ENCODE peak calls at places on chromosomes 3 and 15, in four cellular contexts. X, N, V and Q are unnamed samples.

GRCh38 chr15:23823508-23823907 is 136.4 kb upstream of the NDN start:
- DNase-seq in X (peak; percentile 6), N (peak; percentile 76), V (no peak), Q (peak; percentile 23)

GRCh38 chr3:138356666-138357409 is 8.5 kb downstream of the MRAS start:
- DNase-seq in X (no peak), N (no peak), V (no peak), Q (no peak)

GRCh38 chr3:151276038-151277027 is 2.0 kb downstream of the P2RY14 start:
- DNase-seq in X (no peak), N (no peak), V (peak; percentile 8), Q (no peak)

GRCh38 chr3:185473290-185473815 is 25.5 kb downstream of the TMEM41A start:
- DNase-seq in X (no peak), N (no peak), V (no peak), Q (no peak)

GRCh38 chr3:160370987-160371857 is 27.8 kb downstream of the IFT80 start:
- DNase-seq in X (no peak), N (no peak), V (no peak), Q (no peak)

GRCh38 chr3:158792709-158793108 is 9.1 kb upstream of the MFSD1 start:
- DNase-seq in X (no peak), N (no peak), V (no peak), Q (no peak)

GRCh38 chr3:48187579-48188265 is 495 bp downstream of the CDC25A start:
- DNase-seq in X (peak; percentile 34), N (peak; percentile 59), V (peak; percentile 90), Q (no peak)

GRCh38 chr15:78308422-78309021 is 9.1 kb upstream of the SKIC8 start:
- DNase-seq in X (peak; percentile 90), N (peak; percentile 94), V (peak; percentile 74), Q (no peak)

GRCh38 chr15:84844964-84845363 is 27.8 kb downstream of the ALPK3 start:
- DNase-seq in X (no peak), N (no peak), V (no peak), Q (no peak)

GRCh38 chr15:69854521-69855171 is 243.1 kb downstream of the TLE3 start:
- DNase-seq in X (no peak), N (no peak), V (no peak), Q (no peak)

GRCh38 chr3:171646357-171647133 is 163.7 kb downstream of the PLD1 start:
- DNase-seq in X (peak; percentile 33), N (no peak), V (peak; percentile 18), Q (no peak)

GRCh38 chr3:76565496-76566210 is 474.2 kb upstream of the ROBO2 start:
- DNase-seq in X (no peak), N (no peak), V (no peak), Q (no peak)

GRCh38 chr15:25175789-25176615 is 221.2 kb downstream of the SNRPN start:
- DNase-seq in X (no peak), N (no peak), V (no peak), Q (no peak)

GRCh38 chr3:152508705-152509104 is 240.0 kb downstream of the MBNL1 start:
- DNase-seq in X (no peak), N (no peak), V (peak; percentile 5), Q (no peak)

GRCh38 chr15:100309984-100310291 is 31.8 kb downstream of the ADAMTS17 start:
- DNase-seq in X (no peak), N (no peak), V (no peak), Q (no peak)

GRCh38 chr3:133440652-133441051 is 40.8 kb downstream of the BFSP2 start:
- DNase-seq in X (no peak), N (no peak), V (no peak), Q (no peak)

GRCh38 chr3:142888099-142888483 is 792 bp downstream of the PCOLCE2 start:
- DNase-seq in X (peak; percentile 84), N (no peak), V (no peak), Q (no peak)

GRCh38 chr3:149638401-149639092 is 19.3 kb downstream of the WWTR1 start:
- DNase-seq in X (no peak), N (no peak), V (no peak), Q (no peak)

GRCh38 chr3:22475665-22476064 is 724.7 kb upstream of the ZNF385D start:
- DNase-seq in X (no peak), N (no peak), V (no peak), Q (no peak)

GRCh38 chr3:190709351-190709773 is 153.1 kb downstream of the GMNC start:
- DNase-seq in X (no peak), N (no peak), V (no peak), Q (no peak)

GRCh38 chr15:32927124-32927523 is 209.3 kb downstream of the GREM1 start:
- DNase-seq in X (no peak), N (no peak), V (no peak), Q (no peak)

GRCh38 chr3:142022381-142022780 is 127.0 kb downstream of the TFDP2 start:
- DNase-seq in X (no peak), N (no peak), V (peak; percentile 79), Q (no peak)

GRCh38 chr3:153768559-153769469 is 352.4 kb upstream of the ARHGEF26 start:
- DNase-seq in X (peak; percentile 65), N (peak; percentile 59), V (peak; percentile 84), Q (peak; percentile 54)

GRCh38 chr15:97081666-97082226 is 751.2 kb downstream of the NR2F2 start:
- DNase-seq in X (no peak), N (no peak), V (no peak), Q (no peak)

GRCh38 chr3:26236991-26237682 is 385.4 kb upstream of the LRRC3B start:
- DNase-seq in X (no peak), N (no peak), V (no peak), Q (no peak)

GRCh38 chr3:34152641-34153040 is 354.2 kb downstream of the PDCD6IP start:
- DNase-seq in X (no peak), N (no peak), V (no peak), Q (no peak)

GRCh38 chr3:171356251-171356650 is 104.0 kb downstream of the TNIK start:
- DNase-seq in X (no peak), N (no peak), V (no peak), Q (no peak)

GRCh38 chr3:115161866-115162265 is 14.8 kb upstream of the ZBTB20 start:
- DNase-seq in X (no peak), N (no peak), V (no peak), Q (no peak)

GRCh38 chr3:19946291-19946831 is 536 bp upstream of the RAB5A start:
- DNase-seq in X (no peak), N (no peak), V (no peak), Q (no peak)

GRCh38 chr3:40079203-40079844 is 230.2 kb upstream of the EIF1B start:
- DNase-seq in X (no peak), N (no peak), V (no peak), Q (no peak)

GRCh38 chr15:99105516-99106341 is 849 bp downstream of the SYNM start:
- DNase-seq in X (no peak), N (peak; percentile 78), V (peak; percentile 17), Q (no peak)

GRCh38 chr3:48678056-48678455 is 7.7 kb downstream of the NCKIPSD start:
- DNase-seq in X (no peak), N (no peak), V (no peak), Q (no peak)

GRCh38 chr15:88920186-88920891 is 7.2 kb upstream of the MFGE8 start:
- DNase-seq in X (no peak), N (peak; percentile 41), V (no peak), Q (no peak)

GRCh38 chr3:129228891-129229585 is 20.4 kb upstream of the COPG1 start:
- DNase-seq in X (no peak), N (peak; percentile 62), V (no peak), Q (no peak)